ENCODE peak calls at places on chromosomes 6 and 20, in seven cellular contexts. A is cardiac muscle cell, L is IMR-90, J is tibial artery, U is stomach, B is SK-N-SH, E is neural progenitor cell. Q is an unnamed sample.

GRCh38 chr6:111013144-111013905 is 31.5 kb downstream of the RPF2 start:
- DNase-seq in A (no peak), L (peak; percentile 4), J (no peak), U (no peak), B (no peak), E (no peak), Q (no peak)

GRCh38 chr20:13739726-13740649 is 44.7 kb downstream of the ESF1 start:
- DNase-seq in A (peak; percentile 71), L (no peak), J (no peak), U (no peak), B (no peak), E (no peak), Q (no peak)

GRCh38 chr6:107600936-107601335 is 111.0 kb downstream of the SOBP start:
- DNase-seq in A (peak; percentile 83), L (peak; percentile 47), J (no peak), U (peak; percentile 52), B (no peak), E (peak; percentile 79), Q (peak; percentile 29)

GRCh38 chr6:12010635-12011275 is 1.4 kb upstream of the HIVEP1 start:
- DNase-seq in A (no peak), L (no peak), J (peak; percentile 85), U (peak; percentile 66), B (peak; percentile 65), E (peak; percentile 79), Q (peak; percentile 84)

GRCh38 chr6:86793649-86794048 is 143.7 kb upstream of the HTR1E start:
- DNase-seq in A (no peak), L (no peak), J (no peak), U (no peak), B (no peak), E (no peak), Q (no peak)

GRCh38 chr20:39700527-39700926 is 738.4 kb downstream of the DHX35 start:
- DNase-seq in A (no peak), L (no peak), J (no peak), U (no peak), B (no peak), E (no peak), Q (no peak)

GRCh38 chr6:47319382-47319781 is 9.7 kb upstream of the TNFRSF21 start:
- DNase-seq in A (no peak), L (no peak), J (no peak), U (no peak), B (no peak), E (no peak), Q (no peak)

GRCh38 chr6:2116496-2116895 is 128.9 kb downstream of the GMDS start:
- DNase-seq in A (no peak), L (peak; percentile 42), J (no peak), U (no peak), B (no peak), E (no peak), Q (no peak)

GRCh38 chr20:31894980-31895675 is 24.7 kb downstream of the TTLL9 start:
- DNase-seq in A (peak; percentile 73), L (peak; percentile 49), J (peak; percentile 83), U (peak; percentile 50), B (no peak), E (peak; percentile 37), Q (no peak)

GRCh38 chr6:53048431-53049195 is 16.6 kb upstream of the FBXO9 start:
- DNase-seq in A (peak; percentile 93), L (peak; percentile 91), J (no peak), U (no peak), B (no peak), E (no peak), Q (no peak)

GRCh38 chr6:12343440-12344162 is 53.4 kb downstream of the EDN1 start:
- DNase-seq in A (peak; percentile 24), L (peak; percentile 44), J (no peak), U (peak; percentile 86), B (no peak), E (no peak), Q (no peak)

GRCh38 chr20:16580127-16580526 is 6.9 kb upstream of the KIF16B start:
- DNase-seq in A (peak; percentile 91), L (peak; percentile 77), J (no peak), U (no peak), B (peak; percentile 54), E (peak; percentile 73), Q (peak; percentile 20)

GRCh38 chr20:56929606-56930005 is 300.5 kb downstream of the TFAP2C start:
- DNase-seq in A (no peak), L (no peak), J (no peak), U (no peak), B (no peak), E (peak; percentile 26), Q (no peak)

GRCh38 chr6:3455490-3456394 is 1.1 kb downstream of the SLC22A23 start:
- DNase-seq in A (no peak), L (no peak), J (peak; percentile 73), U (peak; percentile 27), B (peak; percentile 53), E (peak; percentile 55), Q (peak; percentile 29)

GRCh38 chr6:10482636-10483257 is 38.4 kb upstream of the GCNT2 start:
- DNase-seq in A (no peak), L (no peak), J (no peak), U (no peak), B (no peak), E (no peak), Q (no peak)

GRCh38 chr6:132333639-132334516 is 67.4 kb downstream of the MOXD1 start:
- DNase-seq in A (peak; percentile 90), L (peak; percentile 93), J (no peak), U (peak; percentile 57), B (peak; percentile 8), E (no peak), Q (no peak)

GRCh38 chr6:87700729-87701675 is 1.0 kb downstream of the AKIRIN2 start:
- DNase-seq in A (peak; percentile 51), L (peak; percentile 62), J (peak; percentile 70), U (no peak), B (peak; percentile 69), E (peak; percentile 55), Q (peak; percentile 33)

GRCh38 chr20:63944078-63944941 is 11.9 kb downstream of the UCKL1 start:
- DNase-seq in A (no peak), L (no peak), J (peak; percentile 65), U (no peak), B (no peak), E (no peak), Q (peak; percentile 19)

GRCh38 chr20:46229478-46229877 is 78.8 kb downstream of the CDH22 start:
- DNase-seq in A (no peak), L (no peak), J (no peak), U (no peak), B (no peak), E (peak; percentile 67), Q (no peak)

GRCh38 chr6:14625173-14625895 is 507.8 kb downstream of the CD83 start:
- DNase-seq in A (no peak), L (no peak), J (no peak), U (no peak), B (no peak), E (no peak), Q (no peak)

GRCh38 chr6:107154131-107154906 is 39.0 kb upstream of the BEND3 start:
- DNase-seq in A (no peak), L (no peak), J (no peak), U (no peak), B (peak; percentile 49), E (peak; percentile 85), Q (no peak)

GRCh38 chr6:83192871-83193746 is at the start of the genes PGM3 and RWDD2A:
- DNase-seq in A (peak; percentile 89), L (peak; percentile 84), J (peak; percentile 95), U (peak; percentile 93), B (peak; percentile 98), E (peak; percentile 95), Q (peak; percentile 91)

GRCh38 chr20:50110141-50111047 is 2.6 kb downstream of the UBE2V1 start:
- DNase-seq in A (peak; percentile 61), L (no peak), J (no peak), U (peak; percentile 33), B (no peak), E (no peak), Q (no peak)

GRCh38 chr20:5282561-5282960 is 34.2 kb downstream of the PROKR2 start:
- DNase-seq in A (no peak), L (no peak), J (no peak), U (no peak), B (no peak), E (no peak), Q (no peak)
- H3K9me3 ChIP-seq in A (no peaks in the 10 kb centered on the region), L (no peaks in the 10 kb centered on the region), J (no peaks in the 10 kb centered on the region), U (no peaks in the 10 kb centered on the region), B (no peaks in the 10 kb centered on the region), E (no peaks in the 10 kb centered on the region), Q (no peaks in the 10 kb centered on the region)

GRCh38 chr20:41617931-41618806 is at the start of gene CHD6:
- DNase-seq in A (peak; percentile 100), L (peak; percentile 99), J (peak; percentile 100), U (peak; percentile 100), B (peak; percentile 98), E (peak; percentile 99), Q (peak; percentile 100)

GRCh38 chr20:41617059-41617921 is 887 bp downstream of the CHD6 start:
- DNase-seq in A (peak; percentile 51), L (peak; percentile 32), J (peak; percentile 66), U (no peak), B (peak; percentile 75), E (peak; percentile 69), Q (peak; percentile 37)

GRCh38 chr20:41618807-41619294 is 674 bp upstream of the CHD6 start:
- DNase-seq in A (no peak), L (no peak), J (no peak), U (peak; percentile 40), B (no peak), E (no peak), Q (no peak)

GRCh38 chr20:41622584-41622983 is 4.4 kb upstream of the CHD6 start:
- DNase-seq in A (no peak), L (no peak), J (no peak), U (no peak), B (no peak), E (no peak), Q (no peak)

DNA sequence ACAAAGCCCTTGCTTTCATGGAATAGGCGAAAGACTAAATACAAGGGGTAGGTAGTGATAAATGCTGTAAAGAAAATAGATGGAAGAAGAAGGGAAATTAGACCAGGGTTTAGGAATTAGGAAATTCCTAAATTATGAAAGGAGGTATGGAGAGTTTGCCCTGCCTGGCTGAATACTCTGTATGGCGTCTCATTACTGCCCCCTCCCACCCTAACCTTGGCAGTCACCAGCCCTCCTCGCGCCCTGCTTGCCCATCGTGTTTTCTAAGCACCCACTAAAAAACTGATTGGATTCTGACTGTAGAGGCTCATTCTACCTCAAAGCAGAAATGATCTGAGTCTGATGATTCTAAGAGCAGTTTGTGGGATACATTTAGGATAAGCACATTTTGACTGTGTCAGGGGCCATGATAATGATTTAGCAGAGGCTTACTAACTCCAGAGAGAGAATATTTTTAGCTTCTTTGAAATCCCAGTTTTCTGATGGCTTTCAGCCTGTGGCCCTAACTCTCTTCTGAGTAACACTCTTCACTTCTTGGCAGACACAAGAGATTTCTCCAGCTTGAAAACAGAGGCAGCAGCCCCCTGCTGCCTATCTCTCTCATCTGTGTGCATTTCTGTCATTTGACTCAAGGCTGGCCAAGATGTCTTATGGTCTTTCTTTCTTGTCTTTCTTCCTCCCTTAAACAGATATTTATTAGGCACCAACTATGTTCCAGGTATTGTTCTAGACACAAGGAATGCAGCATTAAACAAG is 1.4 kb upstream of the CHD6 start:
- DNase-seq in A (no peak), L (peak; percentile 28), J (no peak), U (no peak), B (peak; percentile 30), E (no peak), Q (no peak)
- H3K27ac ChIP-seq in A (no peak overlapping the region), L (no peak overlapping the region), J (peak overlapping the region; percentile 75), U (peak overlapping the region; percentile 52), B (no peak overlapping the region), E (no peak overlapping the region), Q (no peak overlapping the region)

GRCh38 chr20:55714082-55714481 is 291.2 kb downstream of the CBLN4 start:
- DNase-seq in A (no peak), L (no peak), J (no peak), U (no peak), B (no peak), E (no peak), Q (no peak)
- H3K9me3 ChIP-seq in A (no peaks in the 10 kb centered on the region), L (peaks cover 14% of the 10 kb centered on the region), J (no peaks in the 10 kb centered on the region), U (no peaks in the 10 kb centered on the region), B (no peaks in the 10 kb centered on the region), E (no peaks in the 10 kb centered on the region), Q (no peaks in the 10 kb centered on the region)

GRCh38 chr20:11266571-11266970 is 592.8 kb upstream of the JAG1 start:
- DNase-seq in A (no peak), L (peak; percentile 4), J (no peak), U (no peak), B (no peak), E (no peak), Q (no peak)
- H3K27ac ChIP-seq in A (peak overlapping the region; percentile 89), L (no peak overlapping the region), J (no peak overlapping the region), U (peak overlapping the region; percentile 35), B (peak overlapping the region; percentile 91), E (no peak overlapping the region), Q (peak overlapping the region; percentile 25)

Q was measured in heart right ventricle.